ENCODE peak calls at places on chromosome 16, in six cellular contexts. Y is HFF-Myc, O is colonic mucosa, L is lower lobe of right lung, D is nucleus accumbens, I is NCI-H1092 treated with DMSO at 0.1 percent for 48 hours. Z is an unnamed sample.

GRCh38 chr16:9469512-9469911 is 378.1 kb downstream of the HAPSTR1 start:
- DNase-seq in Y (no peak), O (no peak), I (no peak), L (no peak), D (no peak), Z (no peak)

GRCh38 chr16:3171181-3171854 is 16.7 kb upstream of the OR1F1 start:
- DNase-seq in O (no peak), I (no peak), L (peak), D (no peak), Y (no peak), Z (no peak)

GRCh38 chr16:27426423-27427408 is 24.7 kb downstream of the IL21R start:
- DNase-seq in D (no peak), O (peak), L (no peak), I (peak), Y (peak), Z (no peak)

GRCh38 chr16:18932243-18932997 is 6.2 kb upstream of the SMG1 start:
- DNase-seq in Y (no peak), I (no peak), L (no peak), O (no peak), D (no peak), Z (no peak)

GRCh38 chr16:67858448-67858993 is 11.0 kb upstream of the CENPT start:
- DNase-seq in Y (no peak), O (no peak), L (no peak), D (no peak), I (no peak), Z (no peak)

GRCh38 chr16:17555176-17555575 is 84.4 kb upstream of the XYLT1 start:
- DNase-seq in D (no peak), I (no peak), Y (peak), L (no peak), O (no peak), Z (no peak)

GRCh38 chr16:75323928-75324327 is 72.5 kb upstream of the BCAR1 start:
- DNase-seq in D (no peak), I (no peak), Y (no peak), L (no peak), O (no peak), Z (no peak)

GRCh38 chr16:74586948-74587347 is 20.0 kb downstream of the GLG1 start:
- DNase-seq in O (no peak), L (no peak), I (no peak), Y (no peak), D (no peak), Z (no peak)

GRCh38 chr16:14325921-14326401 is 254.8 kb downstream of the MRTFB start:
- DNase-seq in Y (no peak), O (no peak), L (no peak), I (peak), D (no peak), Z (no peak)

GRCh38 chr16:29831490-29831889 is 11.2 kb downstream of the MVP start:
- DNase-seq in I (no peak), O (no peak), D (no peak), Y (no peak), L (no peak), Z (no peak)

GRCh38 chr16:11129378-11129781 is 126.6 kb downstream of the SOCS1 start:
- DNase-seq in L (no peak), Y (no peak), D (no peak), I (no peak), O (no peak), Z (no peak)

GRCh38 chr16:610513-611381 is 20.0 kb upstream of the WFIKKN1 start:
- DNase-seq in I (no peak), D (peak), O (peak), L (peak), Y (no peak), Z (no peak)

GRCh38 chr16:14434860-14435259 is 195.2 kb downstream of the PARN start:
- DNase-seq in O (no peak), L (no peak), I (no peak), Y (no peak), D (no peak), Z (no peak)

GRCh38 chr16:81424761-81425160 is 19.8 kb upstream of the CMIP start:
- DNase-seq in I (no peak), Y (no peak), D (no peak), L (no peak), O (no peak), Z (no peak)

GRCh38 chr16:81652798-81653505 is 126.1 kb upstream of the PLCG2 start:
- DNase-seq in Y (no peak), D (no peak), O (no peak), I (peak), L (no peak), Z (no peak)

GRCh38 chr16:85613609-85614337 is 651 bp downstream of the GSE1 start:
- DNase-seq in Y (no peak), L (peak), I (peak), D (no peak), O (peak), Z (no peak)

GRCh38 chr16:27951752-27952151 is 111.8 kb downstream of the GSG1L start:
- DNase-seq in I (no peak), O (no peak), L (no peak), D (no peak), Y (no peak), Z (no peak)

GRCh38 chr16:57372372-57373116 is at the start of gene CX3CL1:
- DNase-seq in Y (no peak), O (peak), D (peak), L (peak), I (peak), Z (no peak)

GRCh38 chr16:85917959-85918358 is 19.0 kb downstream of the IRF8 start:
- DNase-seq in L (no peak), Y (no peak), I (no peak), O (no peak), D (no peak), Z (no peak)

GRCh38 chr16:24844101-24845030 is 1.4 kb upstream of the SLC5A11 start:
- DNase-seq in O (peak), L (no peak), Y (no peak), I (no peak), D (no peak), Z (no peak)

GRCh38 chr16:8254425-8254824 is 335.9 kb downstream of the TMEM114 start:
- DNase-seq in D (no peak), Y (no peak), L (no peak), I (no peak), O (no peak), Z (no peak)

Z was measured in omental fat pad.